ENCODE peak calls at places on chromosomes 6 and 20, in five cellular contexts. G, R, A, T and E are unnamed samples.

GRCh38 chr6:49939993-49940498 is 23.9 kb downstream of the DEFB114 start:
- DNase-seq in T (no peak), A (no peak), G (no peak), R (peak), E (no peak)

GRCh38 chr6:159074120-159074684 is 29.4 kb upstream of the TAGAP start:
- DNase-seq in G (no peak), A (peak), R (peak), T (no peak), E (no peak)

GRCh38 chr6:73152556-73152955 is 72.7 kb downstream of the KHDC1L start:
- DNase-seq in R (no peak), A (no peak), T (no peak), G (no peak), E (no peak)

GRCh38 chr6:15132854-15133670 is 112.8 kb upstream of the JARID2 start:
- DNase-seq in A (peak), T (peak), R (no peak), G (no peak), E (no peak)

GRCh38 chr6:50816115-50816675 is 2.5 kb upstream of the TFAP2B start:
- DNase-seq in R (peak), T (peak), A (peak), G (peak), E (peak)

GRCh38 chr6:29529956-29530355 is 29.6 kb downstream of the UBD start:
- DNase-seq in A (no peak), G (no peak), R (no peak), T (no peak), E (no peak)

GRCh38 chr6:1178590-1178989 is 133.3 kb upstream of the FOXQ1 start:
- DNase-seq in A (no peak), T (no peak), G (no peak), R (no peak), E (no peak)

GRCh38 chr6:3962897-3963296 is 113.7 kb downstream of the FAM50B start:
- DNase-seq in R (no peak), T (no peak), G (no peak), A (no peak), E (no peak)

GRCh38 chr20:61815176-61815575 is 250.5 kb downstream of the TAF4 start:
- DNase-seq in T (no peak), G (no peak), R (no peak), A (no peak), E (no peak)

GRCh38 chr20:58710481-58711265 is 18.1 kb downstream of the NPEPL1 start:
- DNase-seq in G (no peak), R (no peak), T (no peak), A (no peak), E (no peak)

GRCh38 chr6:109096198-109096597 is 891 bp downstream of the CEP57L1 start:
- DNase-seq in R (no peak), G (no peak), T (no peak), A (no peak), E (no peak)

GRCh38 chr6:135346747-135347146 is 150.8 kb downstream of the AHI1 start:
- DNase-seq in A (no peak), G (no peak), R (no peak), T (no peak), E (no peak)

GRCh38 chr6:13005994-13006393 is 289.4 kb downstream of the PHACTR1 start:
- DNase-seq in A (no peak), R (no peak), T (no peak), G (no peak), E (no peak)

GRCh38 chr6:46565531-46565930 is 74.3 kb upstream of the RCAN2 start:
- DNase-seq in T (no peak), R (no peak), G (no peak), A (no peak), E (no peak)

GRCh38 chr6:3230275-3231212 is 3.1 kb upstream of the TUBB2B start:
- DNase-seq in R (no peak), T (no peak), G (no peak), A (no peak), E (no peak)

GRCh38 chr6:165585060-165585459 is 78.0 kb downstream of the PDE10A start:
- DNase-seq in G (no peak), R (no peak), T (no peak), A (no peak), E (no peak)

GRCh38 chr6:72976389-72976900 is 248.9 kb downstream of the KHDC1L start:
- DNase-seq in T (no peak), G (no peak), R (no peak), A (no peak), E (no peak)

GRCh38 chr6:38542031-38542430 is 97.7 kb downstream of the BTBD9 start:
- DNase-seq in G (no peak), T (no peak), R (no peak), A (no peak), E (no peak)

GRCh38 chr6:127366281-127367022 is 23.0 kb upstream of the ECHDC1 start:
- DNase-seq in R (peak), G (no peak), A (peak), T (peak), E (no peak)

GRCh38 chr6:3786131-3786530 is 34.6 kb upstream of the PXDC1 start:
- DNase-seq in G (no peak), A (no peak), R (no peak), T (no peak), E (no peak)

GRCh38 chr6:125486881-125487280 is 185.1 kb upstream of the HDDC2 start:
- DNase-seq in T (no peak), A (no peak), R (no peak), G (no peak), E (no peak)

GRCh38 chr6:55668625-55669024 is 89.6 kb upstream of the HMGCLL1 start:
- DNase-seq in G (no peak), A (no peak), T (no peak), R (no peak), E (no peak)
- TF ChIP-seq CTCF in G (no peak), A (no peak), T (no peak), R (no peak), E (no peak)

GRCh38 chr20:32638848-32639247 is 34.9 kb downstream of the C20orf203 start:
- DNase-seq in T (no peak), R (no peak), G (no peak), A (no peak), E (no peak)
- TF ChIP-seq CTCF in T (no peak), R (no peak), G (no peak), A (no peak), E (no peak)

DNA sequence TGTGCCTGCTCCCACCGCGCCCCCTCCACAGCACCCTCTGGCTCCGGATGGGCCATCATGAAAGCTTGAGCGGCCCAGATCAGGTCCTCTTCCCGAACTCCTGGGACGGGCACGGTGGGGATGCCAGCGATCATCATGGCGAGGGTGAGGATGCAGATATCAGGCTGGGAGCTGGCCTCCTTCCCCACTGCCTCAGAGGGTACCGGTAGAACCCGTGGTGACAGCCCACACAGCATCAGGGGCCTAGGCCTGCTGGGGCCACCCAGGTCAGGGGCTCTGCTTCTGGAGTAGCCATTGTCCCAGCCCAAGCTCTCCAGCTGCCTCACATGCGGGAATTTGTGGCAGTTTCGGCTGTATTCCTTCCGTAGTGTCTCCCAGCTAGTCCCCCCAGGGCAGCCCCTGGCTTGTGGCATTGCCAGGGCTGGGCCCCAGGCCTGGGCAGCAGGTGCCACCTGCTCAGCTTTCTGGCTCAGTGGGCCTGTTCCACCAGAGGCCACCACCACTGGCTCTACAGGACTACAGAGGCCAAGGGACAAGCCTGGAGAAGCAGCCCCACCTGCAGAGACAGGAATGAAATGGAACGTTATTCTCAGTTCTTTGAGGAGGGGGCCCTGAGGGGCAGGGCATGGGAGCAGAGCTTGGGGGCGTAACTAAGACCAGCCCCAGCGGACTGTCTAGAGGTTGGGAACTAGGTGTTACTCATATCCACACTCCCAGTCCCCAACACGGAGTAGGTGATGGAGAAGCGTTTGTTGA is 654 bp downstream of the SPATA25 start:
- DNase-seq in R (no peak), T (no peak), A (no peak), G (no peak), E (no peak)
- TF ChIP-seq CTCF in R (no peak), T (no peak), A (no peak), G (no peak), E (no peak)

DNA sequence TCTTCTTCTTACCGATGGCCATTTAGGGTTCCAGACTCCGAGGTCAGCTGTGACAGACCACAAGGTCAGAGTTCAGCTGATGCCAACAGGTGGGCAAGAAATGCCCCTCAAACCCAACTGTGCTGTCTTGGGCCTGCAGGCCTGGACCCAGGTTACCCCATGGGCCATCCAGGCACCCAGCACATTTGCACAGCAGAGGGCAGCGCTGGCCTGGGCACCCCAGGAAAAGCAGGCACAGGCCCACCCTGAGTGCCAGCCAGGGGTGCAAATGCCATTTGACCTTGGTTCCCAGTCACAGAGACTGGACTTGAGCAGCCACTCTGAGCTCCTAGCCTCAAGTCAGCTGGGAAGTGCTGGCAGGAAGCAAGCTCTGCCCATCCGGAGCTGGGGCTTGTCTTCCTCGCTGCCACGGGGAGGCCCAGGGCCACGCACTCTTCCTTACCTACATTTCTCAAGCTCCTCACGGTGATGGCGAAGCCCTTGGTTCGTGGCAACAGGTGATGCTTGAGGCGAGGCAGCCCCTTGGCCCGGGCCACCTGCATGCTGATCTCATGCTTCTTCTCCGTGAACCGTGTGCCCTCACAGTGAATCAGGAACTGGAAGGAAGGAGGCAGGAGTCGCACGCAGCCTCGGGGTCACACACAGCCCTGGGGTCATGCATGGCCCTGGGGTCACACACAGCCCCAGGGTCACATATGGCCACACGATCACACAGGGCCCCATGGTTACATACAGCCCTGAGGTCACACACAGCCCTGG is 120.8 kb downstream of the AGPAT4 start:
- DNase-seq in A (peak), G (no peak), R (peak), T (no peak), E (no peak)
- TF ChIP-seq CTCF in A (peak), G (peak), R (no peak), T (peak), E (no peak)

GRCh38 chr6:33271098-33271607 is 523 bp downstream of the VPS52 start:
- DNase-seq in G (no peak), A (no peak), R (no peak), T (no peak), E (no peak)
- TF ChIP-seq CTCF in G (no peak), A (no peak), R (no peak), T (no peak), E (no peak)

DNA sequence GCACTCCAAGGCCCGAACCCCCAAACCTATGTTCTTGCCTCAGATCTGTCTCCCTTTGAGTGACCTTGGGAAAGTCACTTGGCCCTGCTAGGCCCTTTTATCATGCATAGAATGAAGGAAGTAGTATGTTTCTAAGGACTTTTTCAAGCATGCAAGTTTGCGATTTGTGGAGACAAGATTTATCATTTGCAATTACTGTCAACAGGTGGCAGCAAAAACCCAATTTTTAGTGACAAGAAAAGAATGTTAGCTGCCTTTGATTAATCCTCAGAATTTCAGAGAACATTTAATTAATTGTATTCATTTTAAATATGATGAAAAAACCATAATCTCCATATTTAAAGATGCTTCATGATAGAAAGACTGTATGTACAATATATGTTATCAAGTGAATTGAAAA is 28.3 kb upstream of the PREP start:
- DNase-seq in R (peak), T (no peak), A (peak), G (no peak), E (no peak)
- TF ChIP-seq CTCF in R (no peak), T (peak), A (peak), G (peak), E (peak)

DNA sequence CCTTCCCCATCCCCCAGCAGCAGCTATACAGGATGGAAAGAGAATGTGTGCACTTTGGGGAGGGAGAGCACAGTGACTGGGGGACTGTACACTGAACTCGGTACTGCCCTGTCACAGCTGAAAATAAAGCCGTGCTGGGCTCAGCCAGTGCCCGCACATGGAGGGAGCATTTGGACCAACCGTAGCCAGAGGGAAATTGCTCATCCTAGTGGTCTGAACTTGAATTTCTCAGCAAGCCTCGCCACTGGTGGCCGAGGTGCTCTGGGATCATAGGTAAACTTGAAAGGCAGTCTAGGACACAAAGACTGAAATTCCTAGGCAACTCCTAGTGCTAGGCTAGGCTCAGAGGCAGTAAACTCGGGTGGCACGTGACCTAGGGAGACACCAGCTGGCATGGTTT is 61.0 kb downstream of the DZANK1 start:
- DNase-seq in G (no peak), A (no peak), T (no peak), R (no peak), E (no peak)
- TF ChIP-seq CTCF in G (no peak), A (no peak), T (no peak), R (no peak), E (no peak)

DNA sequence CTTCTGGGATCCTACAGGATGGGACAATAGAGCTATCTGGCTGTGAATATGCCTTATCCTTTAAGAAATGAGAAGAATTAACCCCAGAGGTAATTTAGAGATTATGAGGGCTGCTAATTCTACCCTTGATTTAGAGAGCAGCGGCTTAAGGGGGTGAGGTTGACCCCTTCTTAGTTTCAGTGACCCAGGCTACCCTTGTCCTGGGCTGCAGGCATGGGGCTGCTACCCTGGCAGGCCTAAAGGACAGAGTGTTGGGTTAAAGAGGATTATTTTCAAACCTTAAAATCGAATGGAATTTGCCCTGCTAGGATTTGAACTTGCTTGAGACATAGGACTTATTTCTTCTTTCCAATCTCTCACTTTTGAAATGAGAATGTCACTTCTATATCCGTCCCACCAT is 1343.4 kb downstream of the HACE1 start:
- DNase-seq in G (no peak), A (no peak), R (no peak), T (no peak), E (no peak)
- TF ChIP-seq CTCF in G (no peak), A (no peak), R (no peak), T (no peak), E (no peak)

GRCh38 chr6:33631971-33632585 is 11.0 kb downstream of the ITPR3 start:
- DNase-seq in A (no peak), T (no peak), G (no peak), R (no peak), E (no peak)

GRCh38 chr6:33633462-33634158 is 12.5 kb downstream of the ITPR3 start:
- DNase-seq in R (peak), G (peak), T (no peak), A (peak), E (peak)

GRCh38 chr6:33633084-33633461 is 12.0 kb downstream of the ITPR3 start:
- DNase-seq in R (no peak), T (no peak), G (no peak), A (no peak), E (no peak)

GRCh38 chr6:33634203-33634727 is 13.1 kb downstream of the ITPR3 start:
- DNase-seq in T (no peak), A (peak), R (peak), G (no peak), E (no peak)

DNA sequence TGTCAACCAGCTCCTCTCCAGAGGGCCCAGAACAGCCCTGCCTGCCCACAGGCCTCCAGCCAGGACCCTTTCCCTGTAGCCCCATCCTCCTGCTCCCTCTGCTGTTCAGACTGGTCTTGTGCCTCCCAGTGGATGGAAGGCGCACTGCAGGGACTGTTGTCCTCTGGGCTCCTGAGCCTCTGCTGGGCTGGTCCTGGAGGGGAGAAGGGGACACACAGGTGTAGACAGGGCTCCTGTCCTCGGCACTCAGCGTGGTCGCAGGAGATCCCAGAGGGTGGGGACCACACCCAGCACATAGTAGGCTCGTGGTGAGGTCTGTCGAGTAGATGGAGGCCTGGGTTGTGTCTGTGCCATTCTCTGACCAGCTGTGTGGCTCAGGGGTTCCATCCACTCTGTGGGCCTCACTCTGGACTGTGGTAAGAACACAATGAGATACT is 11.5 kb downstream of the ITPR3 start:
- DNase-seq in R (peak), T (no peak), G (no peak), A (peak), E (peak)
- TF ChIP-seq CTCF in R (peak), T (peak), G (peak), A (peak), E (peak)